ENCODE peak calls at places on chromosome 1, in six cellular contexts. A, V, Z, C, S and M are unnamed samples.

GRCh38 chr1:150555971-150556865 is 7.0 kb downstream of the ADAMTSL4 start:
- DNase-seq in S (no peak), C (no peak), V (no peak), A (peak), Z (no peak), M (no peak)

GRCh38 chr1:111238056-111238795 is 10.7 kb downstream of the CHI3L2 start:
- DNase-seq in Z (no peak), C (no peak), S (no peak), V (no peak), A (no peak), M (no peak)

GRCh38 chr1:20139776-20140612 is 871 bp downstream of the PLA2G2F start:
- DNase-seq in A (no peak), V (no peak), S (no peak), Z (peak), C (no peak), M (no peak)

GRCh38 chr1:212475151-212475550 is 42.4 kb downstream of the NENF start:
- DNase-seq in C (no peak), A (no peak), S (no peak), Z (no peak), V (no peak), M (no peak)

GRCh38 chr1:200022239-200022804 is 5.2 kb upstream of the NR5A2 start:
- DNase-seq in V (no peak), A (no peak), Z (no peak), S (no peak), C (no peak), M (no peak)

GRCh38 chr1:43706598-43707190 is 642 bp upstream of the ST3GAL3 start:
- DNase-seq in Z (peak), C (no peak), S (no peak), V (peak), A (no peak), M (peak)

GRCh38 chr1:3548156-3548893 is 63.0 kb downstream of the MEGF6 start:
- DNase-seq in S (no peak), V (no peak), A (no peak), Z (no peak), C (no peak), M (no peak)

GRCh38 chr1:76336951-76337371 is 262.4 kb downstream of the ST6GALNAC3 start:
- DNase-seq in A (peak), S (no peak), C (no peak), V (no peak), Z (no peak), M (peak)